ENCODE peak calls at places on chromosomes 1 and 21, in ten cellular contexts. N, V, X, A, L, H, R, K, I and Q are unnamed samples.

GRCh38 chr1:54246097-54246721 is 46.2 kb downstream of the MRPL37 start:
- DNase-seq in N (no peak), V (no peak), X (no peak), A (no peak), L (no peak), H (no peak), R (no peak), K (no peak), I (no peak), Q (no peak)

GRCh38 chr1:66523502-66523901 is 10.5 kb upstream of the SGIP1 start:
- DNase-seq in N (no peak), V (no peak), X (no peak), A (no peak), L (no peak), H (no peak), R (no peak), K (no peak), I (no peak), Q (no peak)

GRCh38 chr1:87867631-87868030 is 539.0 kb downstream of the LMO4 start:
- DNase-seq in N (peak), V (no peak), X (no peak), A (no peak), L (peak), H (peak), R (no peak), K (no peak), I (no peak), Q (no peak)

GRCh38 chr1:15617874-15618684 is 821 bp downstream of the DDI2 start:
- DNase-seq in N (peak), V (no peak), X (peak), A (no peak), L (peak), H (peak), R (peak), K (peak), I (no peak), Q (no peak)

GRCh38 chr1:61140778-61141177 is 58.4 kb downstream of the NFIA start:
- DNase-seq in N (no peak), V (no peak), X (no peak), A (no peak), L (no peak), H (no peak), R (no peak), K (no peak), I (no peak), Q (no peak)

GRCh38 chr21:45612096-45613019 is 31.2 kb upstream of the PCBP3 start:
- DNase-seq in N (peak), V (peak), X (peak), A (no peak), L (peak), H (peak), R (peak), K (no peak), I (no peak), Q (no peak)

GRCh38 chr1:34885405-34886247 is 26.1 kb upstream of the SMIM12 start:
- DNase-seq in N (peak), V (peak), X (peak), A (no peak), L (peak), H (no peak), R (peak), K (peak), I (peak), Q (peak)

GRCh38 chr1:920008-920407 is 3.7 kb upstream of the SAMD11 start:
- DNase-seq in N (no peak), V (peak), X (no peak), A (no peak), L (no peak), H (no peak), R (peak), K (no peak), I (no peak), Q (peak)

GRCh38 chr1:72037745-72038343 is 244.5 kb downstream of the NEGR1 start:
- DNase-seq in N (peak), V (no peak), X (no peak), A (no peak), L (peak), H (peak), R (no peak), K (peak), I (peak), Q (peak)